ENCODE peak calls at places on chromosomes 16 and 17, in eight cellular contexts. D is IMR-90, X is heart right ventricle, M is cardiac muscle cell, H is neural progenitor cell, I is A549, T is Peyer's patch, B is pancreas. N is an unnamed sample. For H3K4me1, the result is how much of the 10 kb centered on the place peaks cover.

GRCh38 chr17:45801386-45801785 is 17.3 kb downstream of the CRHR1 start:
- DNase-seq in D (no peak), M (no peak), I (no peak), T (peak), X (no peak), B (no peak), H (no peak), N (no peak)

GRCh38 chr17:72569193-72569946 is 448.6 kb downstream of the SOX9 start:
- DNase-seq in B (no peak), I (no peak), X (no peak), M (no peak), H (no peak), T (peak), D (no peak), N (peak)

GRCh38 chr16:27436065-27436464 is 34.1 kb downstream of the IL21R start:
- DNase-seq in M (no peak), D (no peak), H (no peak), X (peak), T (no peak), B (no peak), I (no peak), N (no peak)

GRCh38 chr16:82631701-82632685 is 5.2 kb downstream of the CDH13 start:
- DNase-seq in B (no peak), H (peak), I (peak), X (no peak), T (no peak), M (no peak), D (peak), N (no peak)

GRCh38 chr16:89619880-89620279 is 6.4 kb downstream of the DPEP1 start:
- DNase-seq in D (no peak), H (peak), T (no peak), B (no peak), X (no peak), M (peak), I (no peak), N (no peak)

GRCh38 chr17:20059728-20060188 is 50.6 kb downstream of the SPECC1 start:
- DNase-seq in M (peak), X (no peak), B (no peak), T (no peak), H (no peak), I (peak), D (peak), N (no peak)

GRCh38 chr17:77155125-77155524 is 14.4 kb downstream of the SEC14L1 start:
- DNase-seq in M (no peak), T (no peak), X (no peak), B (no peak), D (no peak), H (no peak), I (no peak), N (no peak)

GRCh38 chr17:3771140-3771539 is 29.8 kb downstream of the ITGAE start:
- DNase-seq in B (no peak), X (no peak), D (no peak), H (no peak), M (no peak), I (no peak), T (no peak), N (no peak)

GRCh38 chr16:86483-86952 is 8.5 kb downstream of the MPG start:
- DNase-seq in T (no peak), M (no peak), X (no peak), D (no peak), B (no peak), I (no peak), H (no peak), N (no peak)

GRCh38 chr17:67615011-67615561 is 102.7 kb upstream of the NOL11 start:
- DNase-seq in M (no peak), T (no peak), H (peak), X (no peak), D (no peak), I (no peak), B (no peak), N (no peak)

DNA sequence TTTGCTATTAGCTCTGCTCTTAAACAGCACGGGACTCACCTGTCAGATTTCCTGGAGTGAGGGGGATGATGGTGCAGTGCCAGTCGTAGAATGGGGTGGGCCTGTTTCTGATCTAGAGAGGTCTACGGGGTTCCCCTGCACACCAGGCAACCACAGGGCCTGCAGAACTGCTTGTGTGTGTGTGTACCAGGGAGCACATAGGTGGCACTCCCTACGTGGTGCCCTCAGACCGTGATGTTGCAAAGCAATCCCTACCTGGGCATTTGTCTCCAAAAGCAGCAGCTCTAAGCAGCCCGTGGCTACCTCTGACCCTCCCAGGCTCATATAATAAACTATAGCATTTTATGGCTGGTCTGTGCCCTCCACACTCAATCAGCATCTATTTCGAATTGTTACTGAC is 38.5 kb downstream of the MPRIP start:
- DNase-seq in M (no peak), X (no peak), I (no peak), B (no peak), H (no peak), D (no peak), T (peak), N (no peak)
- H3K4me1 ChIP-seq in M (under half), X (half or more), I (half or more), B (under half), H (under half), D (under half), T (under half), N (half or more)

GRCh38 chr17:40462343-40463121 is 19.3 kb downstream of the IGFBP4 start:
- DNase-seq in I (peak), X (no peak), M (no peak), B (no peak), D (no peak), T (no peak), H (no peak), N (no peak)
- H3K27ac ChIP-seq in I (peak), X (no peak), M (peak), B (no peak), D (peak), T (peak), H (no peak), N (peak)

GRCh38 chr17:29619251-29619650 is 3.5 kb downstream of the CORO6 start:
- DNase-seq in T (no peak), M (peak), X (peak), I (peak), B (no peak), H (peak), D (peak), N (no peak)

GRCh38 chr17:29618272-29619065 is 4.2 kb downstream of the CORO6 start:
- DNase-seq in M (no peak), H (no peak), I (no peak), D (no peak), X (no peak), T (no peak), B (no peak), N (no peak)

GRCh38 chr17:29616300-29617048 is 6.2 kb downstream of the CORO6 start:
- DNase-seq in X (no peak), M (no peak), I (no peak), H (no peak), D (no peak), B (no peak), T (no peak), N (no peak)

GRCh38 chr17:29617125-29617480 is 5.6 kb downstream of the CORO6 start:
- DNase-seq in H (peak), T (peak), I (peak), M (peak), X (peak), D (peak), B (peak), N (peak)

DNA sequence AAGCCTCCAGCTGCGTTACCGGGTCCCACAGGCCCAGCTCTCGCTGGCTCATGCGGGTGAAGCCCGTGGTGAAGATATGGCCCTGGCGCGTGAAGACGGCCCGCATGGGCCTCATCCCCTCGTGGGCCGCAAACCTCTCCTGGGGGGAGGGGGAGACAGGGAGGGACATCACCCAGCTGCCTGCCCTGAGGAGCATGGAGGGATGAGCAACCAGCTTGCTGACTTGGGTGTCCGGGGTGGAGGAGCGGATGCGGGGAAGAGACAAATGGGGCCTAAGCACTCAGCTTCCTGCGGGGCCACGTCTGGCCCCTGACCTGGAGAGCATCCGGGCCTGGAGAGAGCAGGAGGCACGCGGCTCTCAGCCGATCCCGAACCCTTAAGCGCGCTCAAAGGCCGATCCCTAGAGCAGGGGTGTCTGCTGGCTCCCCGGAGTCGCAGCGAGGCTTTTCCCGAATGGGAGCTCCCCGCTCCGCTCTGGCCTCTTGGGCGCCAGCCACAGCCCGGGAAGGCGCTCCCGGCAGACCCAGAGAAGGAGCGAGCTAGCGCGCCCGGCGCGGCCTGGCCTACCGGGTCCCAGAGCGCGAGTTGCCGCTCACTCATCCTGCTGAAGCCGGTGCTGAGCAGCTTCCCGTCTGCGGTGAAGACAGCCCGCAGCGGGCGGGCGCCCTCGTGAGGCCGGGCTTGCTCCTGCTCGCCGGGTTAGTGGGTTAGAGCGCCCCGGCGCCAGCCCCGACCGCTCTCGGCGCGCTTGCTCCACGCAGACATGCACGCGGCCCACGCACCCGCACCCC is 5.0 kb downstream of the CORO6 start:
- DNase-seq in X (no peak), D (peak), I (peak), H (peak), B (peak), M (peak), T (peak), N (peak)
- H3K4me1 ChIP-seq in X (half or more), D (under half), I (half or more), H (under half), B (under half), M (under half), T (under half), N (half or more)

GRCh38 chr16:56424404-56424765 is 960 bp downstream of the AMFR start:
- DNase-seq in D (no peak), T (no peak), B (no peak), X (peak), H (no peak), M (no peak), I (no peak), N (no peak)
- H3K27ac ChIP-seq in D (peak), T (peak), B (no peak), X (no peak), H (no peak), M (peak), I (peak), N (peak)

N was measured in transverse colon.